ENCODE peak calls at places on chromosomes 2 and 18, in four cellular contexts. I is stomach, X is uterus, D is ovary. G is an unnamed sample.

GRCh38 chr18:24506175-24506574 is 45.7 kb downstream of the HRH4 start:
- DNase-seq in I (no peak), D (no peak), X (no peak), G (no peak)

GRCh38 chr2:135144343-135144742 is 92.3 kb downstream of the RAB3GAP1 start:
- DNase-seq in I (no peak), X (no peak), D (no peak), G (no peak)

GRCh38 chr2:201358684-201359083 is 1.5 kb upstream of the FLACC1 start:
- DNase-seq in D (no peak), I (no peak), X (no peak), G (no peak)

GRCh38 chr2:222919841-222920609 is 59.2 kb downstream of the ACSL3 start:
- DNase-seq in X (no peak), D (no peak), I (no peak), G (no peak)

GRCh38 chr2:241729868-241730267 is 4.6 kb upstream of the D2HGDH start:
- DNase-seq in X (no peak), D (no peak), I (no peak), G (no peak)

GRCh38 chr2:128301501-128301966 is 17.1 kb downstream of the HS6ST1 start:
- DNase-seq in I (no peak), D (no peak), X (no peak), G (no peak)

GRCh38 chr2:23418490-23418911 is 33.5 kb downstream of the KLHL29 start:
- DNase-seq in X (peak; percentile 10), D (peak; percentile 12), I (no peak), G (no peak)

GRCh38 chr2:164917296-164917903 is 37.9 kb downstream of the SLC38A11 start:
- DNase-seq in X (no peak), I (peak; percentile 70), D (peak; percentile 63), G (no peak)

GRCh38 chr18:66548747-66549146 is 55.1 kb downstream of the CDH19 start:
- DNase-seq in I (no peak), X (no peak), D (no peak), G (no peak)

GRCh38 chr2:62852254-62852653 is 146.7 kb downstream of the EHBP1 start:
- DNase-seq in X (no peak), I (no peak), D (no peak), G (no peak)

GRCh38 chr2:54332386-54332785 is 76.4 kb upstream of the TSPYL6 start:
- DNase-seq in X (no peak), D (no peak), I (no peak), G (no peak)

GRCh38 chr2:11932896-11933295 is 186.5 kb downstream of the LPIN1 start:
- DNase-seq in I (no peak), X (no peak), D (no peak), G (no peak)

GRCh38 chr2:157250836-157251235 is 6.7 kb upstream of the GALNT5 start:
- DNase-seq in I (no peak), D (no peak), X (no peak), G (no peak)

GRCh38 chr2:81481242-81481993 is 1176.9 kb upstream of the LRRTM1 start:
- DNase-seq in D (no peak), X (no peak), I (no peak), G (no peak)

GRCh38 chr2:211077216-211077764 is 520.9 kb downstream of the CPS1 start:
- DNase-seq in D (no peak), I (no peak), X (no peak), G (no peak)

GRCh38 chr2:201404699-201405275 is 46.5 kb downstream of the TRAK2 start:
- DNase-seq in D (no peak), X (no peak), I (no peak), G (no peak)

GRCh38 chr2:230874876-230875275 is 10.1 kb downstream of the ITM2C start:
- DNase-seq in I (peak; percentile 19), X (no peak), D (no peak), G (no peak)

GRCh38 chr18:59502222-59502898 is 143.3 kb upstream of the LMAN1 start:
- DNase-seq in D (no peak), X (peak; percentile 74), I (no peak), G (no peak)

GRCh38 chr2:24863636-24864035 is 56.4 kb downstream of the ADCY3 start:
- DNase-seq in X (no peak), D (no peak), I (no peak), G (no peak)

GRCh38 chr18:65753520-65753919 is 2.7 kb downstream of the CDH7 start:
- DNase-seq in I (no peak), X (no peak), D (no peak), G (no peak)

GRCh38 chr2:105256431-105257047 is 15.0 kb downstream of the GPR45 start:
- DNase-seq in X (no peak), I (no peak), D (no peak), G (no peak)

GRCh38 chr2:196594158-196594557 is 45.4 kb upstream of the CCDC150 start:
- DNase-seq in I (no peak), D (no peak), X (no peak), G (no peak)

GRCh38 chr18:12305211-12305610 is 2.8 kb upstream of the TUBB6 start:
- DNase-seq in D (no peak), X (no peak), I (no peak), G (no peak)

GRCh38 chr18:74255022-74255658 is 36.6 kb downstream of the CYB5A start:
- DNase-seq in D (no peak), I (peak; percentile 59), X (no peak), G (no peak)

GRCh38 chr2:237895544-237896506 is 36.4 kb downstream of the RAMP1 start:
- DNase-seq in I (no peak), D (no peak), X (no peak), G (no peak)

GRCh38 chr18:73283788-73284187 is 416.0 kb upstream of the NETO1 start:
- DNase-seq in X (no peak), D (no peak), I (no peak), G (no peak)

GRCh38 chr18:45801396-45802004 is 24.0 kb upstream of the SIGLEC15 start:
- DNase-seq in D (no peak), I (no peak), X (no peak), G (no peak)

GRCh38 chr2:84636080-84636971 is 120.0 kb downstream of the DNAH6 start:
- DNase-seq in D (no peak), X (no peak), I (no peak), G (no peak)

GRCh38 chr2:183038341-183039300 is at the start of gene NCKAP1:
- DNase-seq in X (peak; percentile 87), I (peak; percentile 94), D (peak; percentile 95), G (peak; percentile 17)

GRCh38 chr2:123687064-123687463 is 338.0 kb upstream of the CNTNAP5 start:
- DNase-seq in X (no peak), I (no peak), D (no peak), G (no peak)

GRCh38 chr18:23406271-23406787 is 46.8 kb upstream of the RIOK3 start:
- DNase-seq in I (no peak), X (no peak), D (no peak), G (no peak)

GRCh38 chr18:48940854-48941531 is 9.8 kb downstream of the SMAD7 start:
- DNase-seq in X (no peak), I (no peak), D (peak; percentile 27), G (no peak)

GRCh38 chr2:160365691-160366367 is 127.8 kb downstream of the RBMS1 start:
- DNase-seq in I (peak; percentile 37), D (no peak), X (peak; percentile 50), G (no peak)

GRCh38 chr2:175366814-175367213 is 185.3 kb upstream of the ATP5MC3 start:
- DNase-seq in D (no peak), X (no peak), I (no peak), G (no peak)

DNA sequence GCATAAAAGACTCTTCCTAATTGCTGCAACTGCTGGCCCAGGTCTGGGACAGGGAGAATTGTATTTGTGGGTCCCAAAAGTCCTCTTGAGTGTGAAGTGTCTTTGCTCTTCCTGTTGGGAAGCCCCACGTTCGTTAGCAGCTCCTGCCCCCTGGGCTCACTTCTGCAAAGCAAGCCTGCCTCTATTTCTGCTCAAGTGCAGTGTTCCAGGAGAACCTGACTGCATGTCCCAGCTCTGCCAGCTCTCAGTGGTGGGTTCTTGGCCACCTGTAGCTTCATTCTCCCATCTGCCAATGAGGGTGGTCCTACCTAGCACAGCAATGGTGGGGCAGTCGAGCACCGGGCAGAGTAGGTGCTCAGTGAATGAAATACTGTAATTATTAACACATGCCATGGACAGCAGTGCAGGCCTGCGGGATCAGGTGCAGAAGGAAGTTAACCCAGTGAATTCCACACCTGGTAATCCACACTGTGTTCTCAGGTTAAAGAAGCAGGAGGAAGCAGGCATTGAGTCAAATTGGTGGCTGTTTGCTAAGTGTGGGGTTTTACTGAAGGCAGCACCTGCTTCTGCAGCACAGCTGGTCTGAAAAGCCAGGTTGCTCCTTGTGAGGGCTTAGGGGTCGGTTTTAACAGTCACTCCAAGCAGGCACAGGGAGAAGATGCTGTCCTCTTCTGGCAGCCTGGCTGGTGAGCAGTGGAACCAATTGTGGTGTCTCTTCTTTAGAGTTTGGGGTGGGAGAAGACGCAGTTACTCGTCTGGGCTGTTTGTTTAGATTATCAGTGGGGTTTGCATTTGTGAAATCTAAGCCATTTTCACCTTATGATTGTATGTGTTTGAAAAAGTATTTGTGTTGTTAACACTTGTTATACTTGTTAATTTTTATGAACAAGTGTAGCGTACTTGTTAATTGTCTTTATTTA is 54.3 kb downstream of the DGKD start:
- DNase-seq in D (no peak), I (peak; percentile 63), X (no peak), G (no peak)
- H3K27ac ChIP-seq in D (peak overlapping the region; percentile 12), I (peak overlapping the region; percentile 87), X (peak overlapping the region; percentile 37), G (peak overlapping the region; percentile 26)

GRCh38 chr2:207765541-207765940 is 4.2 kb downstream of the FZD5 start:
- DNase-seq in D (no peak), I (peak; percentile 56), X (no peak), G (no peak)
- TF ChIP-seq POLR2A in D (no peak), I (no peak), X (no peak), G (no peak)

GRCh38 chr2:129331638-129332037 is 647.8 kb upstream of the RAB6C start:
- DNase-seq in I (no peak), D (no peak), X (no peak), G (no peak)

GRCh38 chr2:129336276-129336675 is 643.2 kb upstream of the RAB6C start:
- DNase-seq in D (no peak), X (no peak), I (no peak), G (no peak)

GRCh38 chr2:129334696-129335095 is 644.8 kb upstream of the RAB6C start:
- DNase-seq in X (no peak), I (no peak), D (no peak), G (no peak)

GRCh38 chr2:129334128-129334527 is 645.3 kb upstream of the RAB6C start:
- DNase-seq in D (no peak), I (no peak), X (no peak), G (no peak)

GRCh38 chr2:129337076-129337475 is 642.4 kb upstream of the RAB6C start:
- DNase-seq in I (no peak), D (no peak), X (no peak), G (no peak)
- TF ChIP-seq CTCF in I (no peak), D (no peak), X (no peak), G (no peak)

GRCh38 chr18:70263336-70263735 is 25.5 kb upstream of the SOCS6 start:
- DNase-seq in D (no peak), I (no peak), X (no peak), G (no peak)
- H3K27ac ChIP-seq in D (no peak overlapping the region), I (no peak overlapping the region), X (no peak overlapping the region), G (no peak overlapping the region)

GRCh38 chr2:48219555-48220436 is 310.2 kb upstream of the STON1 start:
- DNase-seq in D (no peak), I (no peak), X (no peak), G (no peak)
- TF ChIP-seq POLR2A in D (no peak), I (no peak), X (no peak), G (no peak)

G was measured in esophagus squamous epithelium.